ENCODE peak calls at places on chromosomes 11 and 22, in four cellular contexts. X is heart right ventricle, Z is mammary epithelial cell, F is lung. J is an unnamed sample.

GRCh38 chr11:58963551-58964075 is 24.3 kb downstream of the GLYATL1 start:
- DNase-seq in Z (peak), X (no peak), F (no peak), J (peak)

GRCh38 chr11:127182586-127183203 is 182.1 kb upstream of the KIRREL3 start:
- DNase-seq in Z (no peak), X (no peak), F (no peak), J (no peak)

GRCh38 chr11:204587-205109 is 2.6 kb downstream of the BET1L start:
- DNase-seq in Z (no peak), X (no peak), F (peak), J (no peak)

GRCh38 chr11:30143098-30143705 is 87.6 kb upstream of the FSHB start:
- DNase-seq in X (no peak), F (no peak), Z (peak), J (no peak)

GRCh38 chr11:73269353-73270088 is 2.6 kb upstream of the P2RY6 start:
- DNase-seq in F (no peak), Z (peak), X (no peak), J (no peak)

GRCh38 chr11:17476317-17477083 is at the start of gene ABCC8:
- DNase-seq in X (no peak), Z (peak), F (no peak), J (no peak)

GRCh38 chr11:17414317-17414737 is 25.9 kb upstream of the KCNJ11 start:
- DNase-seq in X (no peak), F (no peak), Z (no peak), J (peak)

GRCh38 chr11:70468256-70469230 is 70.2 kb downstream of the CTTN start:
- DNase-seq in X (no peak), Z (no peak), F (no peak), J (no peak)

GRCh38 chr11:44767421-44767820 is 40.7 kb downstream of the TSPAN18 start:
- DNase-seq in F (no peak), X (no peak), Z (no peak), J (no peak)

GRCh38 chr11:66739983-66740382 is 11.0 kb upstream of the SPTBN2 start:
- DNase-seq in F (no peak), X (no peak), Z (peak), J (no peak)

GRCh38 chr22:17824452-17824851 is 50.2 kb upstream of the BID start:
- DNase-seq in X (no peak), F (no peak), Z (no peak), J (no peak)

DNA sequence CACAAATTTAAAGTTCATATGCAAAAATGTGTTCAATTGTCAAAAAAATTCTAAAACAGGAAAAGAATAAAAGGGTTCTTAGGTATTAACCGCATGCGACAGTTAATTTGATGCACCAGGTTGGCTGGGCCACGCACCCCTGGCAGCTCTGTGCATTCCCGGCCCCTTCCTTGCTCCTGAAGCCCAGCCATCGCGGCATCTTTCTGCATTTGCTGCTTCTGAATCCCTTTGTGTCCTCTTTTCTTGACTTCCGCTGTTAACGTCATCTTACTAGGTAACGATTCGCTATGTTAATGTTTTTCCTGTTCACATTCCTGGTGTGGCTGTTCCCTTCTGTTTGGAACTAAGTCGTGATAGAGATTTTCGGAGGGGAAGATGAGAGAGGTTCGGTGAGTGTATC is 7.9 kb upstream of the KLHDC7B start:
- DNase-seq in Z (no peak), F (no peak), X (no peak), J (no peak)
- H3K27ac ChIP-seq in Z (no peak), F (no peak), X (no peak), J (peak)

GRCh38 chr11:40255457-40255856 is 1204.0 kb downstream of the LRRC4C start:
- DNase-seq in Z (no peak), X (no peak), F (no peak), J (no peak)
- H3K27ac ChIP-seq in Z (no peak), X (no peak), F (no peak), J (no peak)

GRCh38 chr22:36506637-36507517 is at the start of gene FOXRED2:
- DNase-seq in Z (peak), F (peak), X (peak), J (peak)

GRCh38 chr22:36507518-36508010 is 724 bp upstream of the FOXRED2 start:
- DNase-seq in F (no peak), Z (no peak), X (no peak), J (no peak)

GRCh38 chr22:36510966-36511881 is 4.4 kb upstream of the FOXRED2 start:
- DNase-seq in X (no peak), Z (peak), F (no peak), J (peak)

GRCh38 chr22:36510384-36510783 is 3.5 kb upstream of the FOXRED2 start:
- DNase-seq in Z (no peak), F (no peak), X (no peak), J (no peak)

GRCh38 chr22:36505998-36506635 is 723 bp downstream of the FOXRED2 start:
- DNase-seq in X (peak), Z (no peak), F (no peak), J (peak)
- H3K27ac ChIP-seq in X (no peak), Z (no peak), F (no peak), J (peak)

GRCh38 chr22:23818541-23818940 is 20.3 kb downstream of the DERL3 start:
- DNase-seq in Z (no peak), F (no peak), X (no peak), J (no peak)
- H3K27ac ChIP-seq in Z (no peak), F (no peak), X (no peak), J (no peak)

GRCh38 chr22:27315833-27316232 is 485.7 kb downstream of the MN1 start:
- DNase-seq in F (no peak), Z (no peak), X (no peak), J (no peak)

GRCh38 chr22:27318516-27318915 is 483.0 kb downstream of the MN1 start:
- DNase-seq in F (no peak), Z (no peak), X (no peak), J (no peak)

GRCh38 chr22:27317961-27318360 is 483.6 kb downstream of the MN1 start:
- DNase-seq in X (no peak), Z (peak), F (no peak), J (no peak)

GRCh38 chr22:27314276-27314807 is 487.2 kb downstream of the MN1 start:
- DNase-seq in Z (no peak), F (no peak), X (no peak), J (no peak)

GRCh38 chr22:27317156-27317555 is 484.4 kb downstream of the MN1 start:
- DNase-seq in F (no peak), X (no peak), Z (no peak), J (no peak)
- H3K27ac ChIP-seq in F (no peak), X (no peak), Z (no peak), J (no peak)

GRCh38 chr11:68311155-68312116 is 955 bp upstream of the LRP5 start:
- DNase-seq in Z (no peak), F (no peak), X (no peak), J (peak)

GRCh38 chr11:68314203-68314885 is 2.0 kb downstream of the LRP5 start:
- DNase-seq in F (no peak), Z (no peak), X (no peak), J (no peak)

GRCh38 chr11:68313574-68314202 is 1.3 kb downstream of the LRP5 start:
- DNase-seq in F (no peak), Z (peak), X (no peak), J (no peak)

GRCh38 chr11:68312117-68312779 is at the start of gene LRP5:
- DNase-seq in F (no peak), X (no peak), Z (no peak), J (peak)

DNA sequence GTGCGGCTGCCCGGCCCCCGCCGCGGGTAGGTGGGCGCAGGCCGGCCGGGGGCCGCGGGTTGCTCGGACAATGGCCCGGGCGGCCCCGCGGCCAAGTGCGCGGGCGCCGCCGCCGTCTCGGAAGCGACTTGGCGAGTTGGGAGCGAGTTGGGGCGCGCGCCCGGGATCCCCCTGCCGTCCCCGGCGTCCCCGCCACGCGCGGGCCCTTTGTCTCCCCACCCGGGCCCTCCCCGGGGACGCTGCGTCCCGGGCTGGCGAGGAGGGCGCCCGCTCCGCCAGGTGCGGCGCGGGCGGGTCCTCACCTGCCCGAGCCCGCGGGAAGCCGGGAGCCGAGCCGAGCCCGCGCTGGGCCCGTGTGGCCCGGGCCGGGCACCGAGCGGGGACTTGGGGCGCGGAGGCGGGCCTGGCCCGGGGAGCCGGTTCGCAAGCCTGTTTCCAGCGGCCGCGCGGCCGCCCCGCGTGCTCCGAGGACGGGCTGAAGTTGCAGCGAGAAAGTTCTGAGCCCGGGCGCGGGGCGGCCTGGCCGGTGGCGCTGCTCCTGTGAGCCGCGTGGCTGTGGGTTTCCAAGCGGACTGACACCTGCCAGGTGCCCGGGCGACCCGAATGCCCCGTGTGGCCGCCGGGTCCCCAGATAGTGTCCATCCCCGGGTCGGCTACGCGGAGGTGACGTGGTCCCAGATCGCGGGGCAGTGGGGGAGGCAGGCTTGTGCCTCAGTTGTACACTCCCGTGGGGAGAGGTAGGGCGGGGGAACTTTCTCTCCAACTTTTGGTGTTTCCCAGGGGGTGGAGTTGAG is 586 bp downstream of the LRP5 start:
- DNase-seq in F (no peak), Z (no peak), X (no peak), J (no peak)
- H3K27ac ChIP-seq in F (peak), Z (peak), X (peak), J (peak)

GRCh38 chr11:109667719-109668118 is 245.7 kb downstream of the C11orf87 start:
- DNase-seq in F (no peak), Z (no peak), X (no peak), J (no peak)

DNA sequence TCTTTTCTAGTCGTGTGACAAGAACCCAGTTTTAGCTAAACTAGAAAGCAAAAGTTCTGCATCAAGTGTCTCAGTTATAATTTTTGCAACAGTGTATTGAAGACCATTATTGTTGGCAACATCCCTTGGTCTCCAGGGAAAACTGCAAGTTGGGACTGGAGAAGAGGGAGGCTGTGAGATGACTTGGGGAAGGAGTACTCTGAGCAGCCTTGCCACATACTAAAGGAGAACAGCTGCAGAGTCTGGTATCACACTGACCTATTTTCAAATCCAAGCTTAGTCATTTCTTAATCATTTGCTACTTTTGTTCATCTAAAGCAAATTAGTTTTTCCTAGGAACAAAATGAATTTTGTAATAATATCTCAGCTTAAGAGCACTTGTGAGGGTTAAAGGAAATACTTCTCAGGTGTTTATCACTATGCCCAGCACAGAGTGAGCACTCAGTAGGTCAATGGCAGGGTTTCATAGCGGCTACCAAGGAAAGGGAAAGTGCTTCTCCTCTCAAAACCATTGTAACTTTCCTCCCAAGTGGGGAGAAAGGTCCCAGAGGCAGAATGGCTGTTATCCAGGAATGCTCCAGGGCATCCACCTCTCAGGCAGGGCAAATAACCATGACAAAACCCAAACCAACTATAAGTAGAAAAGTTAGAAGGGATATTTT is 247.1 kb downstream of the C11orf87 start:
- DNase-seq in F (peak), Z (peak), X (no peak), J (no peak)
- H3K27ac ChIP-seq in F (no peak), Z (peak), X (no peak), J (no peak)

GRCh38 chr11:10410844-10411200 is 44.2 kb upstream of the AMPD3 start:
- DNase-seq in Z (no peak), X (no peak), F (no peak), J (no peak)

GRCh38 chr11:10414181-10414580 is 40.9 kb upstream of the AMPD3 start:
- DNase-seq in X (no peak), F (no peak), Z (no peak), J (no peak)

GRCh38 chr11:10414659-10415058 is 40.4 kb upstream of the AMPD3 start:
- DNase-seq in F (no peak), X (peak), Z (no peak), J (peak)

GRCh38 chr11:10412266-10412665 is 42.8 kb upstream of the AMPD3 start:
- DNase-seq in F (no peak), Z (no peak), X (no peak), J (no peak)

DNA sequence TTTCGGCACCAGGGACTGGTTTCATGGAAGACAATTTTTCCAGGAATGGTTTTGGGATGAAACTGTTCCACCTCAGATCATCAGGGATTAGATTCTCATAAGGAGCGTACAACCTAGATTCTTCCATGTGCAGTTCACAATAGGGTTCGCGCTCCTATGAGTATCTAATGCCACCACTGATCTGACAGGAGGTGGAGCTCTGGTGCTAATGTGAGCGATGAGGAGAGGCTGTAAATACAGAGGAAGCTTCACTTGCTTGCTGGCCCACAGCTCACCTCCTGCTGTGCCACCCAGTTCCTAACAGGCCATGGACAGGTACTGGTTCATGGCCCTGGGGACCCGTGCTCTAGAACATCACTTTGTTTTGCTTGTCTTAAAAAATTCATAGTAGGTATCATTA is 41.8 kb upstream of the AMPD3 start:
- DNase-seq in X (no peak), F (no peak), Z (peak), J (no peak)
- H3K27ac ChIP-seq in X (no peak), F (no peak), Z (no peak), J (no peak)

J was measured in body of pancreas.